ENCODE peak calls at places on chromosome 17, in four cellular contexts. K is GM12878, M is HepG2, Y is K562. P is an unnamed sample.

GRCh38 chr17:21025446-21025845 is 17.4 kb downstream of the USP22 start:
- DNase-seq in K (no peak), M (no peak), Y (no peak), P (no peak)

GRCh38 chr17:50626037-50626574 is 8.6 kb upstream of the ABCC3 start:
- DNase-seq in K (no peak), M (peak), Y (peak), P (peak)

GRCh38 chr17:48748728-48749566 is 20.4 kb upstream of the HOXB13 start:
- DNase-seq in K (no peak), M (no peak), Y (no peak), P (no peak)

GRCh38 chr17:42135664-42136653 is 13.4 kb downstream of the HSPB9 start:
- DNase-seq in K (no peak), M (peak), Y (peak), P (peak)

GRCh38 chr17:8140058-8140412 is 12.2 kb downstream of the PER1 start:
- DNase-seq in K (no peak), M (no peak), Y (no peak), P (no peak)

GRCh38 chr17:71793550-71793949 is 327.3 kb upstream of the SOX9 start:
- DNase-seq in K (no peak), M (no peak), Y (no peak), P (no peak)

GRCh38 chr17:38528101-38528500 is 77.7 kb downstream of the SRCIN1 start:
- DNase-seq in K (no peak), M (no peak), Y (no peak), P (no peak)

GRCh38 chr17:73929860-73930430 is 273.5 kb upstream of the RPL38 start:
- DNase-seq in K (no peak), M (no peak), Y (no peak), P (no peak)

GRCh38 chr17:76996741-76997694 is 128.8 kb downstream of the MGAT5B start:
- DNase-seq in K (no peak), M (no peak), Y (no peak), P (no peak)

GRCh38 chr17:50872710-50873424 is 6.7 kb upstream of the TOB1 start:
- DNase-seq in K (no peak), M (no peak), Y (no peak), P (no peak)

GRCh38 chr17:29778936-29779811 is 150.9 kb downstream of the SSH2 start:
- DNase-seq in K (no peak), M (peak), Y (peak), P (peak)

GRCh38 chr17:39601010-39601597 is 6.6 kb downstream of the NEUROD2 start:
- DNase-seq in K (no peak), M (no peak), Y (no peak), P (peak)

GRCh38 chr17:50297407-50297865 is 23.2 kb downstream of the TMEM92 start:
- DNase-seq in K (no peak), M (peak), Y (peak), P (peak)

GRCh38 chr17:10779607-10780006 is 24.3 kb downstream of the TMEM238L start:
- DNase-seq in K (no peak), M (no peak), Y (no peak), P (no peak)

GRCh38 chr17:14209215-14209614 is 27.4 kb downstream of the CDRT15 start:
- DNase-seq in K (no peak), M (peak), Y (peak), P (no peak)

GRCh38 chr17:9307313-9307998 is 268.2 kb downstream of the STX8 start:
- DNase-seq in K (no peak), M (no peak), Y (no peak), P (no peak)

GRCh38 chr17:34382586-34383224 is 19.7 kb upstream of the CCL1 start:
- DNase-seq in K (peak), M (no peak), Y (no peak), P (no peak)

GRCh38 chr17:9306086-9306485 is 269.5 kb downstream of the STX8 start:
- DNase-seq in K (no peak), M (no peak), Y (no peak), P (no peak)

GRCh38 chr17:70906808-70907207 is 737.5 kb downstream of the KCNJ2 start:
- DNase-seq in K (no peak), M (no peak), Y (no peak), P (no peak)

GRCh38 chr17:4504188-4504587 is 5.5 kb downstream of the SPNS2 start:
- DNase-seq in K (no peak), M (no peak), Y (no peak), P (no peak)

GRCh38 chr17:29784661-29785060 is 145.4 kb downstream of the SSH2 start:
- DNase-seq in K (no peak), M (no peak), Y (no peak), P (no peak)

GRCh38 chr17:37787055-37787720 is 42.3 kb upstream of the HNF1B start:
- DNase-seq in K (no peak), M (peak), Y (no peak), P (no peak)

GRCh38 chr17:29760279-29760721 is 137.6 kb upstream of the CORO6 start:
- DNase-seq in K (peak), M (no peak), Y (no peak), P (no peak)

GRCh38 chr17:80513201-80513600 is 31.4 kb upstream of the RPTOR start:
- DNase-seq in K (no peak), M (no peak), Y (no peak), P (no peak)

GRCh38 chr17:31472137-31472536 is 80.7 kb downstream of the RAB11FIP4 start:
- DNase-seq in K (no peak), M (peak), Y (peak), P (no peak)
- TF ChIP-seq NR2C2 in K (no peak), M (no peak), Y (no peak), P (no peak)

GRCh38 chr17:17682737-17683675 is 1.7 kb downstream of the RAI1 start:
- DNase-seq in K (no peak), M (no peak), Y (peak), P (peak)

GRCh38 chr17:17683710-17684365 is 2.6 kb downstream of the RAI1 start:
- DNase-seq in K (no peak), M (no peak), Y (no peak), P (no peak)

GRCh38 chr17:17685775-17686291 is 4.6 kb downstream of the RAI1 start:
- DNase-seq in K (no peak), M (no peak), Y (peak), P (no peak)

GRCh38 chr17:17682293-17682736 is 1.1 kb downstream of the RAI1 start:
- DNase-seq in K (no peak), M (no peak), Y (peak), P (no peak)

GRCh38 chr17:17684901-17685774 is 3.9 kb downstream of the RAI1 start:
- DNase-seq in K (no peak), M (no peak), Y (no peak), P (no peak)
- TF ChIP-seq CREM in K (no peak), M (no peak), Y (no peak), P (no peak)

DNA sequence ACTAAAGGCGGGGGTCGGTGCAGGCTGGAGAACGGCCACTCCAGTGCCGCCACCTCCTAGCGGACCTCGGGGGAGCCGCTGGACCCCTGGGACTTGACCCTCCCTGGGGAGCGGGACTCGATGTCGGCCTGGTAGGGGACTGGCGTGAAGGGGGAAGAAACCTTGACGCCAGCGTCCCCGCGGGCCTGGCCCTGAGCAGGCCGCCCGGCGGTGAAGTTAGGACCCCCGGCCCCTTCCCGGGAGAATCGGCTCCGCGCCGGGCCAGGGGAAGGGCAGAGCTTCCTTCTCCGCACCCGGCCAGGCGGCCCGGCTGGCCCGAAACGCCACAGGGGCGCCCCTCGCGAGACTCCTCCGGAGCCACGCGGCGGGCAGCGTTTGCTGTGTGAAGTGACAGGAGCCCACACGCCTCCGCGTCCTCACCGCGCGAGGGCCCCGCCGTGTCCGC is 389 bp downstream of the DUS1L start:
- DNase-seq in K (no peak), M (no peak), Y (no peak), P (no peak)
- TF ChIP-seq NR2C2 in K (no peak), M (no peak), Y (no peak), P (no peak)

GRCh38 chr17:78903101-78903779 is at the start of gene CEP295NL:
- DNase-seq in K (no peak), M (peak), Y (peak), P (no peak)
- TF ChIP-seq CREM in K (no peak), M (no peak), Y (no peak), P (no peak)

DNA sequence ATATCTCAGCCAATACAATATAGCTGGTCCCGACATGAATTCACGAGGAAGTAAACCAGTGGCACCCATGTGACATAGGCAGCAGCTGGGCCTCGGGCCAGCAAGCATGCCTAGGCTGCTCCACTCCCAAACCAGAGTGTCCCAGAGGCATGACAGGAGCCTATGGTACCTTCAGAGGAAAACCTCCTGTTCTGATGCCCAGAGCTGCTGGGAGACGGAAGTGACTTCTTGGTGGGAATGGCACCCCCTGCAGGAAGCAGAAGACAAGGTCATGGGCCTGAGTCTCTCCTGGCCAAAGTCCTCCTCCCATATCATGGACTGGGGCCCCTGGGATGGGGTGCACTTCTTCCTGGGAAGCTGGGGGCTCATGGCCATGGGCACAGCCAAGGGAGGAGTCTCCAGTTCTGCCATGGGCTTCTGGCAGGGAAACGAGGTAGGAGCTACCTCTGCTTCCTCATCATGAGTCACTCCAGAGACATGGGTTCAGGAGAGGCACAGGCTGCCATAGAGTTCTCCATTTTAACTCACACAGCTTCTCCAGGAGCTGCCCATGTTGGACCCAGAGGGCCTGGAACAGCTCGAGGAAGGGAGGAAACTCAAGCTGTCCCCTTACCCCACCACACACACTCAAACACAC is 13.4 kb downstream of the FBF1 start:
- DNase-seq in K (no peak), M (peak), Y (peak), P (peak)
- TF ChIP-seq NR2C2 in K (no peak), M (no peak), Y (no peak), P (no peak)

GRCh38 chr17:61240851-61241468 is 158.7 kb upstream of the TBX2 start:
- DNase-seq in K (no peak), M (no peak), Y (no peak), P (no peak)
- TF ChIP-seq CREM in K (no peak), M (no peak), Y (no peak), P (no peak)

GRCh38 chr17:16938496-16939270 is 33.2 kb downstream of the TNFRSF13B start:
- DNase-seq in K (no peak), M (no peak), Y (no peak), P (peak)
- TF ChIP-seq NR2C2 in K (no peak), M (no peak), Y (no peak), P (no peak)

GRCh38 chr17:1107777-1108559 is 71.8 kb downstream of the ABR start:
- DNase-seq in K (no peak), M (no peak), Y (no peak), P (peak)
- TF ChIP-seq CREM in K (no peak), M (no peak), Y (no peak), P (no peak)

P was measured in WTC11.